ENCODE peak calls at places on chromosome 10, in seven cellular contexts. J is fibroblast of mammary gland, M is GM19239, N is AG04450, I is head of caudate nucleus, A is aorta, L is NCI-H1092 treated with DMSO at 0.1 percent for 48 hours. X is an unnamed sample.

GRCh38 chr10:100182908-100183307 is 2.9 kb downstream of the ERLIN1 start:
- DNase-seq in J (no peak), M (no peak), N (no peak), I (no peak), A (no peak), L (no peak), X (no peak)

GRCh38 chr10:80204193-80204714 is 1.1 kb downstream of the ANXA11 start:
- DNase-seq in J (no peak), M (no peak), N (no peak), I (no peak), A (no peak), L (no peak), X (no peak)

GRCh38 chr10:113458944-113459343 is 93.9 kb upstream of the HABP2 start:
- DNase-seq in J (no peak), M (no peak), N (no peak), I (no peak), A (no peak), L (no peak), X (no peak)

GRCh38 chr10:12264204-12264908 is 68.4 kb downstream of the CDC123 start:
- DNase-seq in J (peak; percentile 57), M (peak; percentile 83), N (peak; percentile 34), I (peak; percentile 80), A (peak; percentile 93), L (peak; percentile 90), X (peak; percentile 71)

GRCh38 chr10:87861566-87861952 is 1.8 kb downstream of the KLLN start:
- DNase-seq in J (peak; percentile 92), M (peak; percentile 14), N (peak; percentile 53), I (peak; percentile 56), A (peak; percentile 89), L (no peak), X (peak; percentile 21)

GRCh38 chr10:75926763-75927162 is 495.3 kb downstream of the LRMDA start:
- DNase-seq in J (no peak), M (no peak), N (no peak), I (no peak), A (no peak), L (no peak), X (no peak)

GRCh38 chr10:47376522-47377220 is 7.4 kb downstream of the ZNF488 start:
- DNase-seq in J (no peak), M (no peak), N (no peak), I (no peak), A (no peak), L (no peak), X (no peak)

GRCh38 chr10:3425713-3426112 is 253.1 kb upstream of the PITRM1 start:
- DNase-seq in J (no peak), M (no peak), N (no peak), I (no peak), A (no peak), L (no peak), X (no peak)

GRCh38 chr10:60099998-60100747 is 193.8 kb upstream of the CCDC6 start:
- DNase-seq in J (peak; percentile 79), M (no peak), N (peak; percentile 16), I (peak; percentile 20), A (no peak), L (peak; percentile 8), X (peak; percentile 4)

GRCh38 chr10:94129393-94130130 is 135.8 kb downstream of the PLCE1 start:
- DNase-seq in J (peak; percentile 87), M (no peak), N (peak; percentile 45), I (peak; percentile 3), A (peak; percentile 77), L (no peak), X (no peak)

GRCh38 chr10:14605231-14605925 is 169.3 kb downstream of the FAM107B start:
- DNase-seq in J (peak; percentile 78), M (no peak), N (no peak), I (no peak), A (no peak), L (no peak), X (no peak)

GRCh38 chr10:123769647-123770046 is 103.5 kb downstream of the GPR26 start:
- DNase-seq in J (no peak), M (no peak), N (no peak), I (no peak), A (no peak), L (no peak), X (no peak)

GRCh38 chr10:69567920-69568319 is 5.3 kb downstream of the NEUROG3 start:
- DNase-seq in J (peak; percentile 53), M (no peak), N (peak; percentile 6), I (peak; percentile 9), A (peak; percentile 85), L (no peak), X (no peak)

GRCh38 chr10:127715782-127716378 is 21.1 kb upstream of the FOXI2 start:
- DNase-seq in J (peak; percentile 28), M (no peak), N (no peak), I (no peak), A (no peak), L (peak; percentile 27), X (peak; percentile 23)

GRCh38 chr10:3763852-3764625 is 21.0 kb downstream of the KLF6 start:
- DNase-seq in J (peak; percentile 85), M (no peak), N (no peak), I (no peak), A (no peak), L (no peak), X (no peak)

GRCh38 chr10:124928084-124928483 is 13.8 kb upstream of the ZRANB1 start:
- DNase-seq in J (no peak), M (no peak), N (no peak), I (no peak), A (no peak), L (no peak), X (no peak)

GRCh38 chr10:6014241-6014761 is 37.0 kb upstream of the IL15RA start:
- DNase-seq in J (peak; percentile 59), M (peak; percentile 55), N (no peak), I (peak; percentile 60), A (no peak), L (no peak), X (peak; percentile 20)

GRCh38 chr10:69007260-69007659 is 18.7 kb downstream of the KIFBP start:
- DNase-seq in J (no peak), M (no peak), N (no peak), I (no peak), A (no peak), L (no peak), X (no peak)

GRCh38 chr10:93468532-93469213 is 13.5 kb downstream of the MYOF start:
- DNase-seq in J (peak; percentile 96), M (no peak), N (peak; percentile 79), I (no peak), A (no peak), L (no peak), X (no peak)